ENCODE peak calls at places on chromosome 6, in five cellular contexts. F, O, G, M and U are unnamed samples.

GRCh38 chr6:150830409-150831165 is 34.9 kb upstream of the MTHFD1L start:
- DNase-seq in F (no peak), O (peak; percentile 9), G (no peak), M (peak; percentile 26), U (no peak)

GRCh38 chr6:36154286-36154685 is 24.0 kb downstream of the MAPK13 start:
- DNase-seq in F (no peak), O (peak; percentile 93), G (no peak), M (no peak), U (no peak)

GRCh38 chr6:168090706-168091105 is 11.7 kb upstream of the FRMD1 start:
- DNase-seq in F (no peak), O (no peak), G (no peak), M (no peak), U (no peak)

GRCh38 chr6:14792118-14792955 is 453.5 kb upstream of the JARID2 start:
- DNase-seq in F (no peak), O (peak; percentile 63), G (no peak), M (peak; percentile 79), U (no peak)

GRCh38 chr6:134560019-134560418 is 242.1 kb upstream of the SGK1 start:
- DNase-seq in F (no peak), O (no peak), G (no peak), M (no peak), U (no peak)

GRCh38 chr6:11650297-11650696 is 112.7 kb downstream of the TMEM170B start:
- DNase-seq in F (no peak), O (peak; percentile 57), G (peak; percentile 39), M (no peak), U (no peak)

GRCh38 chr6:48447251-48447650 is 336.3 kb upstream of the PTCHD4 start:
- DNase-seq in F (no peak), O (peak; percentile 3), G (no peak), M (no peak), U (no peak)

GRCh38 chr6:170371588-170371987 is 65.0 kb downstream of the FAM120B start:
- DNase-seq in F (no peak), O (no peak), G (no peak), M (no peak), U (no peak)

GRCh38 chr6:11987390-11987789 is 24.7 kb upstream of the HIVEP1 start:
- DNase-seq in F (no peak), O (peak; percentile 25), G (no peak), M (no peak), U (no peak)

GRCh38 chr6:38153946-38154345 is 334.4 kb downstream of the ZFAND3 start:
- DNase-seq in F (no peak), O (no peak), G (no peak), M (no peak), U (no peak)

GRCh38 chr6:15389759-15390723 is 144.2 kb downstream of the JARID2 start:
- DNase-seq in F (peak; percentile 57), O (peak; percentile 49), G (no peak), M (no peak), U (no peak)

GRCh38 chr6:138970159-138970558 is 17.9 kb downstream of the REPS1 start:
- DNase-seq in F (no peak), O (peak; percentile 13), G (no peak), M (no peak), U (no peak)

GRCh38 chr6:6525948-6526347 is 62.6 kb upstream of the LY86 start:
- DNase-seq in F (no peak), O (no peak), G (no peak), M (no peak), U (no peak)

GRCh38 chr6:69957990-69958559 is 91.7 kb downstream of the COL19A1 start:
- DNase-seq in F (no peak), O (peak; percentile 4), G (no peak), M (no peak), U (no peak)

GRCh38 chr6:148263961-148264360 is 78.7 kb upstream of the SASH1 start:
- DNase-seq in F (no peak), O (no peak), G (no peak), M (no peak), U (no peak)

GRCh38 chr6:117548797-117549301 is 53.5 kb downstream of the GOPC start:
- DNase-seq in F (no peak), O (peak; percentile 75), G (no peak), M (no peak), U (no peak)

GRCh38 chr6:3623451-3624267 is 127.9 kb downstream of the PXDC1 start:
- DNase-seq in F (no peak), O (no peak), G (no peak), M (no peak), U (no peak)

GRCh38 chr6:109795994-109796555 is 105.0 kb downstream of the FIG4 start:
- DNase-seq in F (peak; percentile 40), O (no peak), G (no peak), M (no peak), U (no peak)

GRCh38 chr6:170086639-170087420 is 204.0 kb downstream of the DLL1 start:
- DNase-seq in F (no peak), O (no peak), G (peak; percentile 9), M (no peak), U (peak; percentile 15)

GRCh38 chr6:13767121-13767794 is 47.1 kb downstream of the MCUR1 start:
- DNase-seq in F (no peak), O (no peak), G (peak; percentile 35), M (no peak), U (no peak)

GRCh38 chr6:3456794-3457709 is at the start of gene SLC22A23:
- DNase-seq in F (peak; percentile 94), O (peak; percentile 84), G (peak; percentile 65), M (no peak), U (peak; percentile 67)

GRCh38 chr6:133396630-133397335 is 155.6 kb downstream of the EYA4 start:
- DNase-seq in F (no peak), O (no peak), G (no peak), M (no peak), U (no peak)

GRCh38 chr6:147099974-147100373 is 104.2 kb upstream of the STXBP5 start:
- DNase-seq in F (no peak), O (no peak), G (no peak), M (peak; percentile 40), U (no peak)

GRCh38 chr6:16040282-16040974 is 88.5 kb upstream of the MYLIP start:
- DNase-seq in F (no peak), O (no peak), G (no peak), M (no peak), U (no peak)

GRCh38 chr6:130033999-130034814 is 15.8 kb downstream of the L3MBTL3 start:
- DNase-seq in F (no peak), O (peak; percentile 59), G (no peak), M (peak; percentile 31), U (no peak)

GRCh38 chr6:95723638-95724037 is 146.3 kb downstream of the MANEA start:
- DNase-seq in F (no peak), O (no peak), G (no peak), M (no peak), U (no peak)

GRCh38 chr6:170206931-170207431 is 83.9 kb downstream of the DLL1 start:
- DNase-seq in F (no peak), O (no peak), G (no peak), M (no peak), U (no peak)

GRCh38 chr6:169229611-169230321 is 23.9 kb downstream of the THBS2 start:
- DNase-seq in F (no peak), O (no peak), G (no peak), M (no peak), U (no peak)

GRCh38 chr6:104859225-104860146 is at the start of gene HACE1:
- DNase-seq in F (peak; percentile 93), O (peak; percentile 83), G (peak; percentile 90), M (peak; percentile 41), U (peak; percentile 86)

GRCh38 chr6:84360039-84360438 is 132.6 kb upstream of the CEP162 start:
- DNase-seq in F (no peak), O (no peak), G (no peak), M (no peak), U (no peak)

GRCh38 chr6:130412556-130413290 is 46.9 kb downstream of the TMEM200A start:
- DNase-seq in F (no peak), O (no peak), G (no peak), M (no peak), U (no peak)

GRCh38 chr6:134315974-134316391 is 1.9 kb downstream of the SGK1 start:
- DNase-seq in F (no peak), O (no peak), G (no peak), M (no peak), U (no peak)

GRCh38 chr6:14573267-14573666 is 455.7 kb downstream of the CD83 start:
- DNase-seq in F (no peak), O (no peak), G (no peak), M (no peak), U (no peak)

GRCh38 chr6:158068893-158069799 is 87.5 kb downstream of the SYNJ2 start:
- DNase-seq in F (no peak), O (peak; percentile 81), G (no peak), M (no peak), U (no peak)
- TF ChIP-seq CTCF in F (no peak), O (no peak), G (no peak), M (no peak), U (no peak)

GRCh38 chr6:122033564-122034181 is 365.8 kb upstream of the HSF2 start:
- DNase-seq in F (peak; percentile 19), O (peak; percentile 60), G (no peak), M (no peak), U (no peak)
- TF ChIP-seq CTCF in F (peak; percentile 51), O (peak; percentile 64), G (peak; percentile 75), M (peak; percentile 54), U (no peak)

GRCh38 chr6:161163466-161164181 is 110.2 kb downstream of the AGPAT4 start:
- DNase-seq in F (no peak), O (no peak), G (no peak), M (no peak), U (no peak)

GRCh38 chr6:161168281-161168891 is 105.5 kb downstream of the AGPAT4 start:
- DNase-seq in F (no peak), O (peak; percentile 96), G (no peak), M (peak; percentile 55), U (no peak)

GRCh38 chr6:161164182-161164625 is 109.7 kb downstream of the AGPAT4 start:
- DNase-seq in F (no peak), O (no peak), G (no peak), M (no peak), U (no peak)

GRCh38 chr6:161166677-161167076 is 107.2 kb downstream of the AGPAT4 start:
- DNase-seq in F (no peak), O (no peak), G (no peak), M (no peak), U (no peak)

GRCh38 chr6:161166176-161166575 is 107.7 kb downstream of the AGPAT4 start:
- DNase-seq in F (no peak), O (no peak), G (no peak), M (no peak), U (no peak)
- TF ChIP-seq CTCF in F (no peak), O (no peak), G (no peak), M (no peak), U (no peak)

GRCh38 chr6:161917645-161918044 is 643.8 kb upstream of the AGPAT4 start:
- DNase-seq in F (no peak), O (peak; percentile 54), G (no peak), M (no peak), U (no peak)
- TF ChIP-seq CTCF in F (no peak), O (no peak), G (no peak), M (no peak), U (no peak)